ENCODE peak calls at places on chromosomes 3 and 15, in ten cellular contexts. V is HL-60, T is Peyer's patch, M is A549, Y is fibroblast of lung, H is HepG2, D is heart left ventricle, S is dorsolateral prefrontal cortex, G is uterus, W is left ventricle myocardium inferior. O is an unnamed sample.

GRCh38 chr15:90576711-90577389 is 47.1 kb downstream of the CRTC3 start:
- DNase-seq in H (no peak), G (no peak), Y (no peak), D (no peak), T (no peak), S (no peak), M (no peak), V (no peak), W (no peak), O (no peak)

GRCh38 chr3:127544151-127544805 is 46.3 kb downstream of the TPRA1 start:
- DNase-seq in W (peak), T (peak), G (peak), S (peak), Y (peak), M (peak), V (peak), H (peak), D (peak), O (peak)

GRCh38 chr3:184345678-184346144 is 8.3 kb downstream of the FAM131A start:
- DNase-seq in H (peak), G (no peak), M (peak), Y (peak), D (peak), W (peak), V (peak), S (peak), T (no peak), O (peak)

GRCh38 chr15:70111203-70112017 is 13.7 kb upstream of the TLE3 start:
- DNase-seq in V (peak), D (peak), S (no peak), H (no peak), G (peak), T (no peak), Y (peak), W (peak), M (peak), O (peak)

GRCh38 chr3:35908366-35909232 is 269.3 kb downstream of the ARPP21 start:
- DNase-seq in M (peak), H (peak), S (peak), W (peak), V (peak), T (peak), Y (peak), D (peak), G (no peak), O (peak)

GRCh38 chr3:149576071-149576564 is 81.7 kb downstream of the WWTR1 start:
- DNase-seq in M (peak), V (no peak), W (no peak), G (peak), T (no peak), D (peak), S (no peak), Y (peak), H (peak), O (no peak)

GRCh38 chr3:110667216-110667615 is 404.4 kb upstream of the NECTIN3 start:
- DNase-seq in H (no peak), M (no peak), V (no peak), Y (no peak), T (no peak), W (no peak), S (no peak), G (no peak), D (no peak), O (no peak)

GRCh38 chr15:77622212-77622941 is 10.3 kb downstream of the LINGO1 start:
- DNase-seq in G (no peak), S (no peak), Y (no peak), H (no peak), T (no peak), W (no peak), M (no peak), D (no peak), V (no peak), O (no peak)

GRCh38 chr3:188286087-188286513 is 132.1 kb downstream of the LPP start:
- DNase-seq in V (no peak), M (peak), Y (peak), D (peak), T (no peak), W (no peak), H (no peak), S (no peak), G (peak), O (no peak)

GRCh38 chr3:114902691-114903101 is 244.4 kb downstream of the ZBTB20 start:
- DNase-seq in H (peak), T (no peak), G (no peak), M (peak), W (no peak), Y (no peak), V (peak), S (no peak), D (no peak), O (no peak)

GRCh38 chr15:42190370-42190769 is 17.7 kb downstream of the VPS39 start:
- DNase-seq in M (no peak), S (no peak), Y (no peak), G (no peak), W (no peak), D (no peak), T (no peak), H (no peak), V (no peak), O (no peak)

GRCh38 chr15:66404532-66404931 is 17.8 kb downstream of the MAP2K1 start:
- DNase-seq in G (no peak), T (no peak), S (no peak), M (no peak), W (no peak), H (no peak), Y (no peak), D (no peak), V (peak), O (no peak)

GRCh38 chr3:150110097-150110496 is 139.4 kb upstream of the PFN2 start:
- DNase-seq in S (no peak), M (peak), Y (no peak), W (no peak), D (no peak), T (no peak), G (no peak), V (no peak), H (peak), O (no peak)

GRCh38 chr3:187265461-187265955 is 26.0 kb downstream of the MASP1 start:
- DNase-seq in V (no peak), S (no peak), G (no peak), T (no peak), Y (no peak), W (no peak), H (no peak), D (peak), M (no peak), O (no peak)

GRCh38 chr3:109863701-109864100 is 526.4 kb upstream of the DPPA4 start:
- DNase-seq in V (no peak), S (no peak), D (no peak), Y (no peak), T (no peak), W (no peak), H (no peak), M (no peak), G (no peak), O (no peak)

GRCh38 chr3:181712190-181712504 is 422 bp downstream of the SOX2 start:
- DNase-seq in D (no peak), W (no peak), H (no peak), S (no peak), V (no peak), Y (no peak), T (no peak), G (no peak), M (no peak), O (no peak)

GRCh38 chr15:89141885-89142284 is 53.6 kb downstream of the ABHD2 start:
- DNase-seq in Y (no peak), T (no peak), M (no peak), G (no peak), H (no peak), W (no peak), S (no peak), V (no peak), D (no peak), O (no peak)

GRCh38 chr3:188437921-188438320 is 284.0 kb downstream of the LPP start:
- DNase-seq in S (no peak), Y (no peak), W (no peak), G (no peak), D (no peak), V (no peak), H (no peak), M (no peak), T (no peak), O (no peak)

GRCh38 chr15:67120839-67121540 is 55.6 kb downstream of the SMAD3 start:
- DNase-seq in T (peak), D (peak), S (peak), V (no peak), M (peak), G (peak), W (peak), Y (peak), H (no peak), O (peak)

GRCh38 chr3:72336821-72337479 is 511.3 kb downstream of the SHQ1 start:
- DNase-seq in V (no peak), H (no peak), M (no peak), S (no peak), G (peak), W (peak), Y (peak), D (peak), T (no peak), O (peak)

GRCh38 chr3:143099213-143099612 is 20.4 kb upstream of the CHST2 start:
- DNase-seq in S (no peak), W (no peak), H (no peak), V (no peak), T (no peak), G (no peak), Y (no peak), D (no peak), M (no peak), O (no peak)

GRCh38 chr3:71873093-71873611 is 88.2 kb upstream of the PROK2 start:
- DNase-seq in S (no peak), G (no peak), V (no peak), D (no peak), M (no peak), T (no peak), H (no peak), Y (no peak), W (no peak), O (no peak)

GRCh38 chr15:92787116-92787515 is 113.0 kb upstream of the CHD2 start:
- DNase-seq in T (no peak), V (no peak), M (no peak), H (no peak), W (no peak), G (no peak), D (no peak), S (no peak), Y (no peak), O (no peak)

GRCh38 chr3:179148446-179149238 is 485 bp downstream of the PIK3CA start:
- DNase-seq in G (peak), S (peak), M (peak), H (peak), Y (peak), T (peak), V (peak), W (peak), D (peak), O (peak)

DNA sequence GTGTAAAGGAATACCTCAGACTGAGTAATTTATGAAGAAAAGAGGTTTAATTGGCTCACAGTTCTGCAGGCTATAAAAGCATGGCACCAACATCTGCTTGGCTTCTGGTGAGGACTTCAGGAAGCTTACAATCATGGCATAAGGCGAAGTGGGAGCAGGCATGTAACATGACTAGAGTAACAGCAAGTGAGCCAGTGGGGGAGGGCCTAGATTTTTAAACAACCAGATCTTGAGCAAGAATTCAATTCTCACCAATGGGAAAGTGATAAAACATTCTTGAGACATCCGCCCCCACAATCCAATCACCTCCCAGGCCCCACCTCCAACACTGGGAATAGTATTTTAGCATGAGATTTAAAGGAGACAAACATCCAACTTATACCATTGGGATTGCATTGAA is 44.2 kb upstream of the BCL2A1 start:
- DNase-seq in G (no peak), T (no peak), S (no peak), D (no peak), V (no peak), W (no peak), Y (no peak), M (no peak), H (no peak), O (no peak)
- H3K4me3 ChIP-seq in G (no peak), T (no peak), S (no peak), D (no peak), V (no peak), W (no peak), Y (no peak), M (no peak), H (no peak), O (no peak)

GRCh38 chr3:123984957-123985356 is 7.0 kb downstream of the ROPN1 start:
- DNase-seq in D (no peak), W (no peak), V (no peak), Y (no peak), S (no peak), H (no peak), G (no peak), M (no peak), T (no peak), O (peak)
- TF ChIP-seq CTCF in D (no peak), W (no peak), V (no peak), Y (no peak), S (no peak), H (no peak), G (no peak), M (no peak), T (no peak), O (no peak)

GRCh38 chr15:40776537-40777141 is 6.9 kb downstream of the C15orf62 start:
- DNase-seq in V (no peak), Y (peak), T (no peak), M (no peak), S (no peak), D (no peak), H (no peak), G (no peak), W (no peak), O (no peak)
- H3K27ac ChIP-seq in V (no peak), Y (peak), T (no peak), M (no peak), S (no peak), D (no peak), H (no peak), G (no peak), W (no peak), O (no peak)

GRCh38 chr3:126100216-126100615 is 16.3 kb upstream of the SLC41A3 start:
- DNase-seq in D (no peak), H (no peak), G (no peak), T (no peak), Y (no peak), W (no peak), S (no peak), M (no peak), V (no peak), O (no peak)

GRCh38 chr3:126101521-126101982 is 17.6 kb upstream of the SLC41A3 start:
- DNase-seq in S (no peak), D (no peak), V (no peak), H (no peak), Y (no peak), T (no peak), G (no peak), M (no peak), W (no peak), O (no peak)

GRCh38 chr3:126102530-126102951 is 18.6 kb upstream of the SLC41A3 start:
- DNase-seq in V (no peak), D (no peak), Y (no peak), M (no peak), W (no peak), S (no peak), G (no peak), T (no peak), H (no peak), O (peak)

GRCh38 chr3:126102011-126102410 is 18.1 kb upstream of the SLC41A3 start:
- DNase-seq in T (no peak), W (no peak), S (no peak), D (no peak), G (no peak), M (no peak), H (no peak), Y (no peak), V (no peak), O (no peak)

DNA sequence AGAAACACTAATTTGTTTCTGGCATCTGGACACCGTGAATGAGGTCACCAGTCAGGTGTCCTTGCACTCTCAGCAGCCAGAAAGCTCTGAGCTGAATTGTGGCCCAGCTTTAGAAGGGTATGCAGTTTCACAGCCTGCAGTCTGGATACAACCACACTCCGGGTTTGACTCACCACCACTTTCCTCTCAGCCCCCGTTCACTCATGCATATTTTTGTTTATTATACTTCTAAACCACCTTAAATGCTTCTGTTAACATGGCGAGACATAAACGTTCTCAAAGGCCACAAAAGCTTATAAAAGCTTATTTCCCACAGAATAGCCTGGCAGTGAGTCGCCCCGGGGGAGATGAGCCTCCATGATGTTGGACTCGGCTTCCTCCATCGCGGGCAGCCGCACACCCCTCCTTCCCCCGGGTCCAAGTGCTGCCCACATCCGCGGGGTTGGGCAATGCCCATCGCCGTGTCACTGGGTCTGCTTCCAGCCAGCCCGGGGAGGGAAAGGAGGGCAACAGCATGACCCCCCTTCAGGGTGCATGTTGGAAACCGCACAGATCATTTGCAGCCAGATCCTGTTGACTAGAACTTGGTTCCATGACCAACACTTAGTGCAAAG is 16.9 kb upstream of the SLC41A3 start:
- DNase-seq in W (no peak), G (no peak), H (no peak), T (no peak), M (no peak), D (no peak), V (no peak), Y (no peak), S (no peak), O (no peak)
- H3K4me3 ChIP-seq in W (no peak), G (no peak), H (no peak), T (no peak), M (no peak), D (no peak), V (no peak), Y (no peak), S (no peak), O (no peak)

GRCh38 chr3:57436195-57436761 is 107.9 kb downstream of the DNAH12 start:
- DNase-seq in H (peak), W (no peak), M (no peak), Y (no peak), S (no peak), V (no peak), T (no peak), D (no peak), G (no peak), O (no peak)

DNA sequence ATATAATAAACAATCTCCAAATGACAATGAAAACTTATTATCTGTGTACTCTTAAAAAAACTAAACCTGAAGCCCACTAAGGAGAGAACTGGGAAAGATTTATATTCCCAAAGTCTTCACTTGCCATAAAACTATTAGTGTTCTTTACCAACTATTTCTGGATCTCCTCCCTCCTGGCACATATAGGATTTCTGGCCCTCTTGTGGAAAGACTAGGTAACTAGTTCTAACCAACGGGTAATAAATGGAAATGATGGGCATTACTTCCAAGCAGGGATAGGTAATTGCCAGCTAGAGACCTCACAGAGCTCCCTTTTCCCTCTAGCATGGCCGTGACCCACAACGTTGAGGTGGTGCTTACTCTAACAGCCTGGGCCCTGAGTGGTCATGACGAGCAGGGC is 110.1 kb downstream of the DNAH12 start:
- DNase-seq in Y (peak), W (no peak), H (peak), D (no peak), T (no peak), M (peak), G (no peak), V (no peak), S (no peak), O (no peak)
- TF ChIP-seq CTCF in Y (peak), W (peak), H (peak), D (peak), T (peak), M (peak), G (no peak), V (peak), S (no peak), O (peak)